ENCODE peak calls at places on chromosomes 4 and X, in four cellular contexts. R is T-helper 1 cell, X is non-pigmented ciliary epithelial cell, E is COR-L47. Z is an unnamed sample.

GRCh38 chr4:79247695-79248394 is 78.0 kb downstream of the NAA11 start:
- DNase-seq in E (no peak), X (no peak), R (no peak), Z (no peak)

GRCh38 chr4:43133566-43133965 is 241.1 kb downstream of the GRXCR1 start:
- DNase-seq in E (no peak), X (no peak), R (no peak), Z (peak; percentile 3)

GRCh38 chr4:2792396-2792710 is 532 bp upstream of the SH3BP2 start:
- DNase-seq in X (no peak), R (no peak), E (no peak), Z (no peak)

GRCh38 chrX:22278375-22278774 is 5.7 kb downstream of the CBLL2 start:
- DNase-seq in R (no peak), E (no peak), X (no peak), Z (no peak)

GRCh38 chr4:98996056-98996941 is 778 bp downstream of the METAP1 start:
- DNase-seq in E (peak; percentile 53), X (no peak), R (no peak), Z (peak; percentile 33)

GRCh38 chr4:99790796-99791617 is 25.6 kb upstream of the DAPP1 start:
- DNase-seq in X (no peak), E (peak; percentile 88), R (no peak), Z (peak; percentile 40)

GRCh38 chrX:130253916-130254315 is 14.8 kb downstream of the ZNF280C start:
- DNase-seq in E (no peak), X (no peak), R (no peak), Z (no peak)

GRCh38 chrX:114906978-114907510 is 110.4 kb downstream of the IL13RA2 start:
- DNase-seq in X (no peak), R (no peak), E (no peak), Z (no peak)

GRCh38 chrX:4484266-4484665 is 770.8 kb upstream of the PRKX start:
- DNase-seq in X (no peak), R (no peak), E (no peak), Z (no peak)

GRCh38 chrX:618761-619450 is 11.7 kb upstream of the SHOX start:
- DNase-seq in X (no peak), R (no peak), E (no peak), Z (no peak)

GRCh38 chrX:108396188-108396885 is 41.9 kb downstream of the COL4A6 start:
- DNase-seq in R (no peak), X (no peak), E (no peak), Z (peak; percentile 68)

GRCh38 chr4:128385683-128386304 is 98.2 kb upstream of the PGRMC2 start:
- DNase-seq in X (no peak), E (peak; percentile 63), R (no peak), Z (peak; percentile 84)

GRCh38 chr4:11471613-11472012 is 42.9 kb upstream of the HS3ST1 start:
- DNase-seq in R (peak; percentile 41), X (no peak), E (no peak), Z (peak; percentile 25)

GRCh38 chr4:1244081-1244977 is 4.6 kb downstream of the CTBP1 start:
- DNase-seq in R (no peak), X (no peak), E (no peak), Z (no peak)

GRCh38 chr4:147157860-147158701 is 212.4 kb upstream of the TTC29 start:
- DNase-seq in X (no peak), E (peak; percentile 11), R (no peak), Z (peak; percentile 36)

GRCh38 chr4:54493862-54494261 is 163.9 kb upstream of the KIT start:
- DNase-seq in E (no peak), X (no peak), R (no peak), Z (peak; percentile 71)

GRCh38 chr4:167779864-167780263 is 312.5 kb upstream of the ANXA10 start:
- DNase-seq in R (no peak), E (no peak), X (no peak), Z (no peak)

GRCh38 chr4:48290146-48290772 is 20.6 kb upstream of the TEC start:
- DNase-seq in E (peak; percentile 24), R (no peak), X (no peak), Z (peak; percentile 17)

GRCh38 chrX:141902366-141902765 is 1.3 kb upstream of the MAGEC1 start:
- DNase-seq in E (no peak), X (no peak), R (no peak), Z (peak; percentile 63)

GRCh38 chr4:36056128-36056527 is 188.2 kb downstream of the ARAP2 start:
- DNase-seq in X (no peak), R (no peak), E (no peak), Z (no peak)

GRCh38 chr4:118280501-118281218 is 72.1 kb downstream of the PRSS12 start:
- DNase-seq in E (peak; percentile 67), R (peak; percentile 19), X (no peak), Z (peak; percentile 49)

GRCh38 chrX:132618810-132619209 is 130.0 kb upstream of the MBNL3 start:
- DNase-seq in X (no peak), R (no peak), E (no peak), Z (no peak)

GRCh38 chr4:20252656-20253271 is 1.1 kb downstream of the SLIT2 start:
- DNase-seq in X (no peak), R (no peak), E (peak; percentile 37), Z (peak; percentile 54)

GRCh38 chr4:140762202-140762601 is 6.0 kb upstream of the TBC1D9 start:
- DNase-seq in E (no peak), X (no peak), R (no peak), Z (no peak)

GRCh38 chr4:121376541-121376940 is 4.3 kb downstream of the QRFPR start:
- DNase-seq in X (no peak), E (no peak), R (no peak), Z (no peak)

GRCh38 chrX:2327423-2327822 is 173.4 kb downstream of the DHRSX start:
- DNase-seq in E (no peak), R (no peak), X (no peak), Z (no peak)

Z was measured in M059J.